ENCODE peak calls at places on chromosomes 11 and 22, in six cellular contexts. R is H9, P is neuronal stem cell, S is H1, O is trophoblast cell, K is IMR-90. T is an unnamed sample.

GRCh38 chr11:105689636-105690035 is 79.8 kb downstream of the GRIA4 start:
- DNase-seq in R (no peak), P (no peak), S (no peak), O (no peak), K (no peak), T (no peak)

GRCh38 chr11:18723991-18724390 is 2.0 kb downstream of the IGSF22 start:
- DNase-seq in R (no peak), P (no peak), S (no peak), O (no peak), K (no peak), T (no peak)

GRCh38 chr22:29207231-29207550 is 1.5 kb downstream of the EMID1 start:
- DNase-seq in R (no peak), P (no peak), S (no peak), O (no peak), K (no peak), T (no peak)

GRCh38 chr11:57597971-57598830 is 716 bp downstream of the SERPING1 start:
- DNase-seq in R (peak), P (peak), S (peak), O (peak), K (peak), T (peak)

GRCh38 chr22:41951898-41952474 is at the start of gene SMIM45:
- DNase-seq in R (peak), P (peak), S (peak), O (no peak), K (no peak), T (no peak)

GRCh38 chr11:103624708-103625623 is 411.5 kb upstream of the DDI1 start:
- DNase-seq in R (no peak), P (no peak), S (no peak), O (peak), K (peak), T (peak)

GRCh38 chr22:37654556-37655251 is 3.8 kb upstream of the PDXP start:
- DNase-seq in R (no peak), P (no peak), S (no peak), O (no peak), K (no peak), T (no peak)

GRCh38 chr11:124670732-124671131 is 2.8 kb downstream of the SIAE start:
- DNase-seq in R (no peak), P (no peak), S (no peak), O (no peak), K (peak), T (no peak)

GRCh38 chr22:42343136-42343484 is 72.7 kb upstream of the TCF20 start:
- DNase-seq in R (no peak), P (no peak), S (no peak), O (no peak), K (no peak), T (no peak)

GRCh38 chr22:40685406-40685805 is 6.1 kb downstream of the MCHR1 start:
- DNase-seq in R (no peak), P (no peak), S (no peak), O (no peak), K (no peak), T (no peak)

GRCh38 chr11:4903484-4903883 is at the start of gene OR51A7:
- DNase-seq in R (no peak), P (no peak), S (no peak), O (no peak), K (no peak), T (no peak)

GRCh38 chr11:45906965-45907591 is at the start of gene FREY1:
- DNase-seq in R (no peak), P (no peak), S (no peak), O (peak), K (no peak), T (peak)

GRCh38 chr11:10743354-10744035 is 7.6 kb upstream of the CTR9 start:
- DNase-seq in R (no peak), P (no peak), S (no peak), O (no peak), K (no peak), T (no peak)

GRCh38 chr11:8016396-8016949 is 29.3 kb downstream of the EIF3F start:
- DNase-seq in R (peak), P (no peak), S (peak), O (peak), K (no peak), T (no peak)

GRCh38 chr11:57426754-57427691 is at the start of gene SLC43A3:
- DNase-seq in R (peak), P (peak), S (peak), O (peak), K (peak), T (peak)

GRCh38 chr22:19974935-19975706 is 33.5 kb upstream of the TXNRD2 start:
- DNase-seq in R (peak), P (no peak), S (no peak), O (peak), K (no peak), T (no peak)

GRCh38 chr11:78417175-78417887 is at the start of gene GAB2:
- DNase-seq in R (peak), P (no peak), S (peak), O (peak), K (no peak), T (no peak)

GRCh38 chr22:41501209-41501608 is 32.3 kb downstream of the ACO2 start:
- DNase-seq in R (no peak), P (no peak), S (no peak), O (no peak), K (no peak), T (no peak)

GRCh38 chr11:134449713-134450112 is 37.7 kb upstream of the B3GAT1 start:
- DNase-seq in R (peak), P (no peak), S (peak), O (no peak), K (no peak), T (no peak)

GRCh38 chr11:35388054-35388453 is 31.3 kb downstream of the SLC1A2 start:
- DNase-seq in R (no peak), P (no peak), S (no peak), O (no peak), K (peak), T (no peak)

GRCh38 chr11:11731311-11732083 is 109.7 kb upstream of the GALNT18 start:
- DNase-seq in R (no peak), P (no peak), S (no peak), O (peak), K (peak), T (peak)

GRCh38 chr11:69055598-69056516 is 7.1 kb downstream of the TPCN2 start:
- DNase-seq in R (no peak), P (no peak), S (no peak), O (peak), K (no peak), T (no peak)

GRCh38 chr11:96012086-96012824 is 88.3 kb upstream of the MTMR2 start:
- DNase-seq in R (peak), P (peak), S (no peak), O (peak), K (peak), T (peak)

GRCh38 chr11:96010683-96011082 is 86.8 kb upstream of the MTMR2 start:
- DNase-seq in R (no peak), P (no peak), S (no peak), O (no peak), K (no peak), T (no peak)

GRCh38 chr11:96014234-96014633 is 90.3 kb upstream of the MTMR2 start:
- DNase-seq in R (no peak), P (peak), S (no peak), O (peak), K (peak), T (peak)

GRCh38 chr11:96015911-96016565 is 92.1 kb upstream of the MTMR2 start:
- DNase-seq in R (peak), P (no peak), S (no peak), O (no peak), K (no peak), T (no peak)

GRCh38 chr11:96013459-96014213 is 89.7 kb upstream of the MTMR2 start:
- DNase-seq in R (peak), P (no peak), S (no peak), O (no peak), K (no peak), T (no peak)
- H2BK5ac ChIP-seq in R (no peak), P (no peak), S (peak), O (peak), K (peak), T (no peak)

DNA sequence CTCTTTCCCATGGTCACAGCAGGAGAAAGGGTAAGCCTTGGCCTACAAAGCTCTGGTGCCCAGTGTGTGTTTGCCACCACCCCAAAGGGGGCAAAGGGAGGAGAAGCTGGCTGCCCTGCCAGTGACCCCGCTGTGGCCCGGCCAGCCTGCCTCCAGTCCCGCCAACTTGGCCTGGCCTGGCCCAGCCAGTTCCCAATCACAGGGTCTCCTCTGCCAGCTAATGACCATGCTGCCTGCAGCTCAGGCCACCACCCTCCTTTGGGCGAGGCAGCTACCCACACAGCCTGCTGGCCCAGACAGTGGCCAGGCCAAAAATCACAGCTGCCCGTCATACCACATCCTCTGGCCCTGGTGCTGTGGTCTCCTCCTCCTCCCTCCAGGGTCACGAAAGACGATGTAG is 5.1 kb downstream of the GDPD5 start:
- DNase-seq in R (no peak), P (no peak), S (no peak), O (no peak), K (no peak), T (no peak)
- H3K14ac ChIP-seq in R (no peak), P (peak), S (no peak), O (no peak), K (no peak), T (peak)

DNA sequence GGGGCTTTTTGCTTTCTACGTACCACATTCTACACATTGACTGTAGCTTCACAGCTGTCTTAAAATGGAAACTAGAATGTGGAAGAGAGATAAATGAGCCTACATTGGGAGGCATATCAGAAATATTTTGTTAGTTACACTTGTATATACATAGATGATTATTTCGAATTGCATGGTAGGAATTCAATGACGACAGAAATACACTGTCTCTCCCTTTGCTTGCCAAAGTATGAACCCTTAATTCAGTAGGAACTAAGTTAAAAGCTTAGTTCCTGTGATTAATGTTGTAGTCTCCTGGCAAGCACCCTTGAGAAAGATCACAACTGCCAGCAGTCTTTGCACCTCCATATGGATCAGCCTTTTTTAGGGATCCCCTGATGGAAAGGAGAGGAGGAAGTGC is 10.1 kb downstream of the C11orf87 start:
- DNase-seq in R (no peak), P (no peak), S (no peak), O (peak), K (peak), T (no peak)
- H2AFZ ChIP-seq in R (no peak), P (no peak), S (no peak), O (no peak), K (no peak), T (no peak)

GRCh38 chr22:21013742-21014201 is 1.2 kb upstream of the P2RX6 start:
- DNase-seq in R (no peak), P (no peak), S (no peak), O (peak), K (no peak), T (no peak)
- H2BK5ac ChIP-seq in R (no peak), P (peak), S (peak), O (peak), K (no peak), T (no peak)

GRCh38 chr11:70811483-70811882 is 413.2 kb downstream of the CTTN start:
- DNase-seq in R (no peak), P (no peak), S (no peak), O (no peak), K (no peak), T (no peak)
- H3K14ac ChIP-seq in R (no peak), P (no peak), S (no peak), O (no peak), K (no peak), T (no peak)

GRCh38 chr11:128643661-128644060 is 50.2 kb upstream of the FLI1 start:
- DNase-seq in R (peak), P (no peak), S (no peak), O (peak), K (no peak), T (no peak)
- H2AFZ ChIP-seq in R (peak), P (peak), S (peak), O (no peak), K (no peak), T (no peak)

GRCh38 chr11:61829806-61830205 is 1.7 kb downstream of the FADS2 start:
- DNase-seq in R (no peak), P (no peak), S (no peak), O (peak), K (no peak), T (no peak)

GRCh38 chr11:61828629-61829407 is 718 bp downstream of the FADS2 start:
- DNase-seq in R (peak), P (peak), S (peak), O (peak), K (no peak), T (peak)

GRCh38 chr11:61826930-61827572 is 1.0 kb upstream of the FADS2 start:
- DNase-seq in R (no peak), P (no peak), S (peak), O (no peak), K (no peak), T (no peak)

GRCh38 chr11:61828379-61828628 is 204 bp downstream of the FADS2 start:
- DNase-seq in R (no peak), P (no peak), S (no peak), O (no peak), K (no peak), T (no peak)

GRCh38 chr11:61827573-61828378 is at the start of gene FADS2:
- DNase-seq in R (peak), P (peak), S (peak), O (peak), K (peak), T (peak)
- H2BK5ac ChIP-seq in R (no peak), P (peak), S (peak), O (peak), K (peak), T (peak)

GRCh38 chr22:49047461-49047860 is 780.2 kb downstream of the BRD1 start:
- DNase-seq in R (no peak), P (no peak), S (no peak), O (no peak), K (peak), T (no peak)

GRCh38 chr22:49045276-49045675 is 782.4 kb downstream of the BRD1 start:
- DNase-seq in R (no peak), P (no peak), S (no peak), O (no peak), K (no peak), T (no peak)

GRCh38 chr22:49046000-49046545 is 781.6 kb downstream of the BRD1 start:
- DNase-seq in R (no peak), P (no peak), S (no peak), O (no peak), K (no peak), T (no peak)

GRCh38 chr22:49048591-49048990 is 779.1 kb downstream of the BRD1 start:
- DNase-seq in R (no peak), P (no peak), S (no peak), O (no peak), K (no peak), T (no peak)

DNA sequence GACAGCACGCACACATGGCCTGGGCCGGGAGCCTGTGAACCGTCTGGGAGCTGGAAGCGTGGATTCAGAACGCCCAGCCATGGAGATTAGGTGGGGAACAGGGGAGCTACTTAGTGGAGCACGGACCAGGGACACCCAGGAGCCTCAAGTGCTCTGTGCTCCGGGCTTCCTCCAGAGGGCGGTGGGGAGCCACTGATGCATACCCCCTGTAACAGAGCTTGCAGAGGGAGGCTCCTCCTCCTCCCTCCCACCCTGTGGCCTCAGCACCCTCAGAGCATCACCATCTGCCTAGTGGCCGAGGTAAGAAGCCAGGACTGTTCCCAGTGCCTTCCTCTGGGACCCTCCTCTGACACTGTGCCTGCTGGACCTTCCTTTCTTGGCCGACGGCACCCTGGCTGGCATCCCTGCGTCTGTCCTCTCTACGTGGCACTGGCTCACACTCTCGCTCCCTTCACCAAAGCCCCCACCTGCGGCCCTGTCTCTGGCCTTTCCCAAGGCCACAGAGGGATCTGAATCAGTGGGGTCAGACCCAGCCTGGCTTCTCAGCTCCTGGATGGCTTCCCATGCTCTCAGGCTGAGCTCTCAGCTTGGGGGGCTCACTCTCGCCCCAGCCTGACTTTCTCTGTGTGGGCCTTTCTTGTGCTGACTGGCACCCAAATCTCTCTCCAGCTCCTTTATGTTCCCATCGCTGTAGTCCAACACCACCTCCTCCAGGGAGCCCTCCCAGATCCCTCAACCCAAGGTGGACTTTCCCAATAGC is 780.9 kb downstream of the BRD1 start:
- DNase-seq in R (peak), P (peak), S (peak), O (peak), K (no peak), T (no peak)
- H3K14ac ChIP-seq in R (no peak), P (peak), S (no peak), O (no peak), K (no peak), T (no peak)